ENCODE peak calls at places on chromosomes 4 and X, in six cellular contexts. One of them, this sample, is unnamed.

GRCh38 chr4:7043521-7044414 is 596 bp downstream of the TADA2B start:
- DNase-seq in right lobe of liver: peak; percentile 66
- DNase-seq in esophagus squamous epithelium: no peak
- DNase-seq in ovary: peak; percentile 42
- DNase-seq in HepG2: no peak
- DNase-seq in IMR-90: peak; percentile 38
- DNase-seq in this sample: peak; percentile 58

GRCh38 chrX:68098431-68098830 is 334.9 kb downstream of the OPHN1 start:
- DNase-seq in HepG2: no peak
- DNase-seq in IMR-90: no peak
- DNase-seq in right lobe of liver: no peak
- DNase-seq in ovary: no peak
- DNase-seq in esophagus squamous epithelium: no peak
- DNase-seq in this sample: no peak

GRCh38 chr4:25973346-25973745 is 59.3 kb downstream of the SMIM20 start:
- DNase-seq in IMR-90: no peak
- DNase-seq in ovary: no peak
- DNase-seq in HepG2: no peak
- DNase-seq in right lobe of liver: no peak
- DNase-seq in esophagus squamous epithelium: no peak
- DNase-seq in this sample: no peak

GRCh38 chrX:134649770-134650169 is 8.5 kb downstream of the PLAC1 start:
- DNase-seq in ovary: no peak
- DNase-seq in IMR-90: no peak
- DNase-seq in right lobe of liver: no peak
- DNase-seq in HepG2: no peak
- DNase-seq in esophagus squamous epithelium: no peak
- DNase-seq in this sample: no peak

GRCh38 chr4:121373841-121374240 is 7.0 kb downstream of the QRFPR start:
- DNase-seq in ovary: no peak
- DNase-seq in esophagus squamous epithelium: no peak
- DNase-seq in right lobe of liver: no peak
- DNase-seq in HepG2: no peak
- DNase-seq in IMR-90: no peak
- DNase-seq in this sample: no peak

GRCh38 chr4:87227704-87228560 is 7.5 kb upstream of the KLHL8 start:
- DNase-seq in esophagus squamous epithelium: no peak
- DNase-seq in HepG2: no peak
- DNase-seq in IMR-90: no peak
- DNase-seq in ovary: no peak
- DNase-seq in right lobe of liver: no peak
- DNase-seq in this sample: no peak

GRCh38 chrX:68699960-68700746 is 52.7 kb downstream of the STARD8 start:
- DNase-seq in ovary: no peak
- DNase-seq in IMR-90: peak; percentile 55
- DNase-seq in right lobe of liver: no peak
- DNase-seq in HepG2: no peak
- DNase-seq in esophagus squamous epithelium: no peak
- DNase-seq in this sample: no peak

GRCh38 chr4:76459291-76459723 is 24.3 kb downstream of the SHROOM3 start:
- DNase-seq in right lobe of liver: no peak
- DNase-seq in ovary: no peak
- DNase-seq in HepG2: no peak
- DNase-seq in esophagus squamous epithelium: no peak
- DNase-seq in IMR-90: peak; percentile 22
- DNase-seq in this sample: no peak

GRCh38 chrX:37349131-37350033 is at the start of gene PRRG1:
- DNase-seq in esophagus squamous epithelium: no peak
- DNase-seq in right lobe of liver: peak; percentile 85
- DNase-seq in IMR-90: peak; percentile 83
- DNase-seq in HepG2: peak; percentile 67
- DNase-seq in ovary: peak; percentile 70
- DNase-seq in this sample: peak; percentile 86

GRCh38 chr4:6668391-6668790 is 25.3 kb upstream of the S100P start:
- DNase-seq in ovary: no peak
- DNase-seq in IMR-90: peak; percentile 80
- DNase-seq in right lobe of liver: no peak
- DNase-seq in HepG2: no peak
- DNase-seq in esophagus squamous epithelium: no peak
- DNase-seq in this sample: no peak

GRCh38 chr4:181548873-181549541 is 694.2 kb upstream of the TENM3 start:
- DNase-seq in ovary: no peak
- DNase-seq in esophagus squamous epithelium: no peak
- DNase-seq in HepG2: peak; percentile 1
- DNase-seq in right lobe of liver: no peak
- DNase-seq in IMR-90: peak; percentile 85
- DNase-seq in this sample: no peak

GRCh38 chr4:54277691-54278090 is 48.6 kb downstream of the PDGFRA start:
- DNase-seq in ovary: no peak
- DNase-seq in IMR-90: peak; percentile 92
- DNase-seq in esophagus squamous epithelium: no peak
- DNase-seq in right lobe of liver: no peak
- DNase-seq in HepG2: no peak
- DNase-seq in this sample: no peak

GRCh38 chr4:74056114-74056857 is 17.8 kb upstream of the CXCL3 start:
- DNase-seq in IMR-90: peak; percentile 52
- DNase-seq in esophagus squamous epithelium: no peak
- DNase-seq in ovary: no peak
- DNase-seq in right lobe of liver: no peak
- DNase-seq in HepG2: no peak
- DNase-seq in this sample: no peak

GRCh38 chrX:1378306-1378758 is 13.6 kb downstream of the SLC25A6 start:
- DNase-seq in esophagus squamous epithelium: no peak
- DNase-seq in ovary: no peak
- DNase-seq in IMR-90: no peak
- DNase-seq in right lobe of liver: no peak
- DNase-seq in HepG2: no peak
- DNase-seq in this sample: peak; percentile 33

GRCh38 chr4:151613290-151613689 is 147.5 kb downstream of the GATB start:
- DNase-seq in IMR-90: no peak
- DNase-seq in ovary: no peak
- DNase-seq in HepG2: no peak
- DNase-seq in esophagus squamous epithelium: no peak
- DNase-seq in right lobe of liver: no peak
- DNase-seq in this sample: no peak

GRCh38 chrX:40773809-40774208 is 38.5 kb upstream of the MED14 start:
- DNase-seq in right lobe of liver: no peak
- DNase-seq in esophagus squamous epithelium: no peak
- DNase-seq in IMR-90: peak; percentile 60
- DNase-seq in HepG2: no peak
- DNase-seq in ovary: no peak
- DNase-seq in this sample: no peak

GRCh38 chr4:121698119-121698732 is 1.4 kb upstream of the ANXA5 start:
- DNase-seq in esophagus squamous epithelium: no peak
- DNase-seq in ovary: peak; percentile 23
- DNase-seq in right lobe of liver: no peak
- DNase-seq in IMR-90: no peak
- DNase-seq in HepG2: no peak
- DNase-seq in this sample: no peak

GRCh38 chr4:153156263-153156662 is 48.0 kb upstream of the TRIM2 start:
- DNase-seq in HepG2: no peak
- DNase-seq in esophagus squamous epithelium: no peak
- DNase-seq in ovary: no peak
- DNase-seq in right lobe of liver: no peak
- DNase-seq in IMR-90: no peak
- DNase-seq in this sample: no peak

GRCh38 chrX:3244203-3244743 is 102.2 kb downstream of the MXRA5 start:
- DNase-seq in esophagus squamous epithelium: no peak
- DNase-seq in IMR-90: peak; percentile 91
- DNase-seq in right lobe of liver: no peak
- DNase-seq in ovary: no peak
- DNase-seq in HepG2: no peak
- DNase-seq in this sample: no peak

GRCh38 chr4:175048111-175048784 is 130.1 kb downstream of the ADAM29 start:
- DNase-seq in esophagus squamous epithelium: no peak
- DNase-seq in ovary: no peak
- DNase-seq in IMR-90: no peak
- DNase-seq in right lobe of liver: no peak
- DNase-seq in HepG2: no peak
- DNase-seq in this sample: no peak

GRCh38 chrX:154409222-154409871 is at the start of gene DNASE1L1:
- DNase-seq in ovary: no peak
- DNase-seq in esophagus squamous epithelium: no peak
- DNase-seq in right lobe of liver: peak; percentile 72
- DNase-seq in HepG2: peak; percentile 83
- DNase-seq in IMR-90: peak; percentile 87
- DNase-seq in this sample: peak; percentile 83

GRCh38 chr4:102665527-102665926 is 95.2 kb downstream of the MANBA start:
- DNase-seq in IMR-90: peak; percentile 2
- DNase-seq in esophagus squamous epithelium: no peak
- DNase-seq in HepG2: no peak
- DNase-seq in right lobe of liver: no peak
- DNase-seq in ovary: no peak
- DNase-seq in this sample: no peak

GRCh38 chrX:137212078-137212632 is 178.4 kb upstream of the GPR101 start:
- DNase-seq in HepG2: no peak
- DNase-seq in right lobe of liver: no peak
- DNase-seq in ovary: no peak
- DNase-seq in esophagus squamous epithelium: no peak
- DNase-seq in IMR-90: no peak
- DNase-seq in this sample: no peak

GRCh38 chrX:135975421-135975820 is 1.6 kb upstream of the MMGT1 start:
- DNase-seq in ovary: no peak
- DNase-seq in IMR-90: no peak
- DNase-seq in esophagus squamous epithelium: no peak
- DNase-seq in HepG2: no peak
- DNase-seq in right lobe of liver: no peak
- DNase-seq in this sample: no peak

GRCh38 chrX:135977611-135978010 is 3.8 kb upstream of the MMGT1 start:
- DNase-seq in esophagus squamous epithelium: no peak
- DNase-seq in HepG2: no peak
- DNase-seq in right lobe of liver: no peak
- DNase-seq in ovary: no peak
- DNase-seq in IMR-90: peak; percentile 77
- DNase-seq in this sample: no peak

GRCh38 chrX:135974279-135974856 is 580 bp upstream of the MMGT1 start:
- DNase-seq in IMR-90: peak; percentile 52
- DNase-seq in right lobe of liver: peak; percentile 80
- DNase-seq in HepG2: peak; percentile 2
- DNase-seq in esophagus squamous epithelium: peak; percentile 43
- DNase-seq in ovary: peak; percentile 73
- DNase-seq in this sample: peak; percentile 83

GRCh38 chrX:135973025-135973547 is 702 bp downstream of the MMGT1 start:
- DNase-seq in ovary: peak; percentile 9
- DNase-seq in HepG2: no peak
- DNase-seq in IMR-90: peak; percentile 13
- DNase-seq in right lobe of liver: peak; percentile 42
- DNase-seq in esophagus squamous epithelium: no peak
- DNase-seq in this sample: no peak

DNA sequence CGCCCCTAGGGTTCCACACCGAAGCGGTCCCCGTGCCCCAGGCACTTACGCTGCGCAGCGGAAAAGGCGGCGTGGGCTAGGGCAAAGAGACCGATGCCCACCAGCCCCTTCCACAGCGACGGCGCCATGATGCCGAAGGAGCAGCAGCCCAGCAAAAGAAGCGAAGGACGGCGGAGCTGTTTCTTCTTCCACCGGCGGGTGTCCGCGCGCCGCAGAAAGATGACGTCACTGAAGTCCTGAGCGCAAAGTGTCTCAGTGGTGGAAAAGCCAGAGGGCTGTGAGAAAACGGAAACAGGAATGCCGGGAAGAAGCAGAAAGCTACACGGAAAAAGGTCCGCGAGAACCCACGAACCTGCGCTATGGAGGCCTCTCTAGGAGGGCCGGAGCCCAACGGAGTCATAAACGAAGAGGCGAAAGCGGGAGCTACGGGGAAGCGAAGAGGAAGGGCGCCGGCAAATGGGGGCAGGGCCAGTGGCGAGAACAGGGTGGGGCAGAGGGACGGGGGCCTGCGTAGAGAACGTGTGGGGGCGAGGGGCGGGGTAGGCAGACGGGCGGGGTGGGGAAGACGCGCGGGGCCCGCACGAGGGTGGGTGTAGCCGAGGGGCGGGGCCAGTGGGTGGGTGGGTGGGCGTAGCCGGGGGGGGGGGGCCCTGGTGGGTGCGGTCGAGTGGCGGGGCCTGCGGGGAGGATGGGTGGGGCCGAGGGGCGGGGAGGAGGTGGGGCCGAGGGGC is at the start of gene MMGT1:
- DNase-seq in esophagus squamous epithelium: peak; percentile 59
- DNase-seq in HepG2: peak; percentile 56
- DNase-seq in right lobe of liver: peak; percentile 86
- DNase-seq in IMR-90: peak; percentile 77
- DNase-seq in ovary: peak; percentile 84
- DNase-seq in this sample: peak; percentile 86
- TF ChIP-seq POLR2A in esophagus squamous epithelium: peak; percentile 33
- TF ChIP-seq POLR2A in HepG2: peak; percentile 26
- TF ChIP-seq POLR2A in right lobe of liver: peak; percentile 24
- TF ChIP-seq POLR2A in IMR-90: peak; percentile 56
- TF ChIP-seq POLR2A in ovary: peak; percentile 56
- TF ChIP-seq POLR2A in this sample: no peak

GRCh38 chr4:167897116-167897515 is 195.2 kb upstream of the ANXA10 start:
- DNase-seq in right lobe of liver: no peak
- DNase-seq in ovary: no peak
- DNase-seq in HepG2: peak; percentile 29
- DNase-seq in IMR-90: peak; percentile 63
- DNase-seq in esophagus squamous epithelium: no peak
- DNase-seq in this sample: no peak
- TF ChIP-seq POLR2A in right lobe of liver: no peak
- TF ChIP-seq POLR2A in ovary: no peak
- TF ChIP-seq POLR2A in HepG2: no peak
- TF ChIP-seq POLR2A in IMR-90: no peak
- TF ChIP-seq POLR2A in esophagus squamous epithelium: no peak
- TF ChIP-seq POLR2A in this sample: no peak

GRCh38 chr4:1720163-1720983 is 750 bp downstream of the TMEM129 start:
- DNase-seq in HepG2: no peak
- DNase-seq in esophagus squamous epithelium: no peak
- DNase-seq in IMR-90: peak; percentile 28
- DNase-seq in right lobe of liver: no peak
- DNase-seq in ovary: peak; percentile 51
- DNase-seq in this sample: peak; percentile 83
- TF ChIP-seq POLR2A in HepG2: no peak
- TF ChIP-seq POLR2A in esophagus squamous epithelium: peak; percentile 6
- TF ChIP-seq POLR2A in IMR-90: no peak
- TF ChIP-seq POLR2A in right lobe of liver: no peak
- TF ChIP-seq POLR2A in ovary: no peak
- TF ChIP-seq POLR2A in this sample: no peak

GRCh38 chr4:78145622-78146021 is 88.5 kb downstream of the FRAS1 start:
- DNase-seq in esophagus squamous epithelium: no peak
- DNase-seq in HepG2: no peak
- DNase-seq in ovary: no peak
- DNase-seq in IMR-90: no peak
- DNase-seq in right lobe of liver: no peak
- DNase-seq in this sample: no peak

GRCh38 chr4:78149737-78150136 is 92.6 kb downstream of the FRAS1 start:
- DNase-seq in esophagus squamous epithelium: no peak
- DNase-seq in right lobe of liver: no peak
- DNase-seq in ovary: no peak
- DNase-seq in HepG2: no peak
- DNase-seq in IMR-90: no peak
- DNase-seq in this sample: no peak

GRCh38 chr4:78152795-78153194 is 95.7 kb downstream of the FRAS1 start:
- DNase-seq in right lobe of liver: no peak
- DNase-seq in esophagus squamous epithelium: no peak
- DNase-seq in HepG2: no peak
- DNase-seq in ovary: no peak
- DNase-seq in IMR-90: no peak
- DNase-seq in this sample: no peak

GRCh38 chr4:78154972-78155371 is 97.8 kb downstream of the FRAS1 start:
- DNase-seq in HepG2: no peak
- DNase-seq in ovary: no peak
- DNase-seq in right lobe of liver: no peak
- DNase-seq in IMR-90: no peak
- DNase-seq in esophagus squamous epithelium: no peak
- DNase-seq in this sample: no peak

GRCh38 chr4:78150465-78150864 is 93.3 kb downstream of the FRAS1 start:
- DNase-seq in ovary: no peak
- DNase-seq in right lobe of liver: no peak
- DNase-seq in IMR-90: no peak
- DNase-seq in esophagus squamous epithelium: no peak
- DNase-seq in HepG2: peak; percentile 85
- DNase-seq in this sample: no peak
- TF ChIP-seq POLR2A in ovary: no peak
- TF ChIP-seq POLR2A in right lobe of liver: no peak
- TF ChIP-seq POLR2A in IMR-90: no peak
- TF ChIP-seq POLR2A in esophagus squamous epithelium: no peak
- TF ChIP-seq POLR2A in HepG2: no peak
- TF ChIP-seq POLR2A in this sample: no peak

This sample was measured in heart left ventricle.